ENCODE peak calls at places on chromosomes 11 and 22, in seven cellular contexts. T, S, P, U, N, L and C are unnamed samples.

GRCh38 chr22:43263645-43264514 is 76.9 kb upstream of the TTLL12 start:
- DNase-seq in T (no peak), S (peak), P (peak), U (peak), N (peak), L (peak), C (peak)

GRCh38 chr22:17590586-17590985 is 27.3 kb downstream of the SLC25A18 start:
- DNase-seq in T (no peak), S (no peak), P (no peak), U (no peak), N (no peak), L (no peak), C (no peak)

GRCh38 chr11:102010776-102011500 is 36.3 kb upstream of the CFAP300 start:
- DNase-seq in T (peak), S (no peak), P (peak), U (peak), N (peak), L (no peak), C (peak)

GRCh38 chr11:45941285-45941684 is 18.8 kb downstream of the LARGE2 start:
- DNase-seq in T (no peak), S (no peak), P (no peak), U (no peak), N (no peak), L (no peak), C (no peak)

GRCh38 chr11:103988595-103988969 is 47.9 kb upstream of the DDI1 start:
- DNase-seq in T (no peak), S (no peak), P (peak), U (peak), N (peak), L (no peak), C (no peak)

GRCh38 chr11:128763224-128763623 is 69.4 kb downstream of the FLI1 start:
- DNase-seq in T (no peak), S (no peak), P (peak), U (no peak), N (no peak), L (no peak), C (no peak)

GRCh38 chr11:34859496-34859895 is 56.7 kb downstream of the APIP start:
- DNase-seq in T (no peak), S (no peak), P (no peak), U (no peak), N (no peak), L (no peak), C (no peak)

GRCh38 chr11:65381721-65382035 is 768 bp downstream of the SLC25A45 start:
- DNase-seq in T (no peak), S (no peak), P (no peak), U (peak), N (peak), L (no peak), C (peak)

GRCh38 chr11:9834281-9834680 is 170.4 kb downstream of the SWAP70 start:
- DNase-seq in T (no peak), S (no peak), P (no peak), U (no peak), N (no peak), L (no peak), C (no peak)

GRCh38 chr11:118609380-118610219 is 2.2 kb downstream of the PHLDB1 start:
- DNase-seq in T (peak), S (no peak), P (no peak), U (no peak), N (no peak), L (peak), C (no peak)

GRCh38 chr11:77069336-77069968 is 2.7 kb downstream of the CAPN5 start:
- DNase-seq in T (no peak), S (no peak), P (no peak), U (no peak), N (no peak), L (no peak), C (no peak)

GRCh38 chr11:112723676-112724075 is 237.5 kb upstream of the NCAM1 start:
- DNase-seq in T (no peak), S (no peak), P (no peak), U (no peak), N (no peak), L (no peak), C (no peak)

GRCh38 chr11:65224939-65225283 is 36.9 kb upstream of the POLA2 start:
- DNase-seq in T (no peak), S (no peak), P (peak), U (peak), N (peak), L (no peak), C (no peak)

GRCh38 chr22:41447435-41448188 is 1.0 kb upstream of the TOB2 start:
- DNase-seq in T (peak), S (peak), P (peak), U (no peak), N (peak), L (peak), C (peak)

GRCh38 chr11:35337136-35337918 is 82.0 kb downstream of the SLC1A2 start:
- DNase-seq in T (no peak), S (no peak), P (peak), U (peak), N (peak), L (no peak), C (peak)

GRCh38 chr22:49178246-49179005 is 649.2 kb downstream of the BRD1 start:
- DNase-seq in T (no peak), S (no peak), P (no peak), U (no peak), N (no peak), L (no peak), C (no peak)

GRCh38 chr11:36540998-36541397 is 26.8 kb upstream of the RAG1 start:
- DNase-seq in T (peak), S (peak), P (peak), U (no peak), N (peak), L (no peak), C (peak)

GRCh38 chr22:19590696-19591095 is 66.5 kb upstream of the CLDN5 start:
- DNase-seq in T (no peak), S (no peak), P (no peak), U (no peak), N (no peak), L (no peak), C (no peak)